ENCODE peak calls at places on chromosome 9, in four cellular contexts. R is astrocyte, K is kidney, H is A549. S is an unnamed sample. For H3K4me1, the result is how much of the 10 kb centered on the place peaks cover.

GRCh38 chr9:5719546-5719945 is 90.6 kb downstream of the RIC1 start:
- DNase-seq in R (peak), K (no peak), H (peak), S (no peak)

GRCh38 chr9:111482656-111483418 is 1.3 kb downstream of the ECPAS start:
- DNase-seq in R (peak), K (peak), H (peak), S (peak)

GRCh38 chr9:86747711-86748110 is 199.6 kb downstream of the GAS1 start:
- DNase-seq in R (no peak), K (no peak), H (no peak), S (no peak)

GRCh38 chr9:123643518-123643917 is 286.4 kb downstream of the DENND1A start:
- DNase-seq in R (no peak), K (no peak), H (no peak), S (no peak)

GRCh38 chr9:121770415-121771273 is 119.2 kb downstream of the DAB2IP start:
- DNase-seq in R (peak), K (peak), H (no peak), S (no peak)

GRCh38 chr9:129318121-129319075 is 140.3 kb upstream of the IER5L start:
- DNase-seq in R (no peak), K (peak), H (no peak), S (no peak)

GRCh38 chr9:82645591-82645990 is 417.4 kb downstream of the RASEF start:
- DNase-seq in R (peak), K (no peak), H (no peak), S (no peak)

GRCh38 chr9:9437641-9438040 is 1175.2 kb downstream of the PTPRD start:
- DNase-seq in R (no peak), K (no peak), H (no peak), S (no peak)

GRCh38 chr9:966936-967335 is 9.5 kb upstream of the DMRT3 start:
- DNase-seq in R (no peak), K (no peak), H (no peak), S (no peak)

GRCh38 chr9:89702401-89702800 is 97.6 kb downstream of the GADD45G start:
- DNase-seq in R (no peak), K (no peak), H (no peak), S (no peak)
- H3K4me1 ChIP-seq in R (under half), K (under half), H (under half), S (under half)

DNA sequence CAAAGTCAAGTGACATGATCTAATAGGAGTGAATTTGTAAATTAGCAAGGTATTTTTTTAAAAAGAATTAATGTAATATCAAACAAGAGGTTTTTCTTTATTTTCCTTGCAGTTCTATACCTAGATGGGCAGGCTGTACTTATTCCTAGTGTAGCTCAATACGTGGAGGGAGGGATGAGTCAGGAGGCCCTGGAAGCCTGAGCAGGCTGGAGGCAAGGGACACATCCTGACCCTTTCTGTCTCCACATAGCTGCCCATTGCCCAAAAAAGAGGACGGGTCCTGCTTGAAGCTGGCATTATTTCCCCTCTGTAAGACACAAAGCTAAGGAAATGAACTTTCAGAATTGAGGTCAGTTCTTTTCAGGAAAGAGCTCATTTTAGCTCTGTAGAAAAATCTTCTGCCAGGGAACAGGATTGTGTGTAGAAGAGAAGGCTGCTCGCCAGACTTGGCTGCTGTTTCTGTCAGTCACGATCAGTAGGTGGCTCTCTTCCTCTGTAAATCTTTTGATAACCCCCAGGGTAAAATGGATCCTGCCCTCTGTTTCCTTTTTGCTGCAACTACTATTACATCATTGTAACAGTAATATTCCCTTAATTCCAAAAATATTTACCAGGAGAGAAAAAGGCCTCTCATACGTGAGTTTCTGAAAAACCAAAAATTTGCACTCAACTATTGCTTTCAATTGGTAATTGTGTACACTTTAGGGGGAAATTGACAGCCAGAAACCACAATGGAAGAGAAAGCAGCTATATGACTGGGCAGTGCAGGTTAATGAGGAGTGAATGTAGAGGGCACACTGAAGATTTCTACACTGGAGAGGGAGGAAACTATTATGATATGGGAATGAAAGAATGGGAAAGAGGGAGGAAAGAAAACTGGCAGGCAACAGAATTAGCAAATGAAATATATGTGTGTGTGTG is 12.3 kb upstream of the IFNW1 start:
- DNase-seq in R (peak), K (no peak), H (peak), S (no peak)
- TF ChIP-seq CTCF in R (peak), K (no peak), H (no peak), S (no peak)

DNA sequence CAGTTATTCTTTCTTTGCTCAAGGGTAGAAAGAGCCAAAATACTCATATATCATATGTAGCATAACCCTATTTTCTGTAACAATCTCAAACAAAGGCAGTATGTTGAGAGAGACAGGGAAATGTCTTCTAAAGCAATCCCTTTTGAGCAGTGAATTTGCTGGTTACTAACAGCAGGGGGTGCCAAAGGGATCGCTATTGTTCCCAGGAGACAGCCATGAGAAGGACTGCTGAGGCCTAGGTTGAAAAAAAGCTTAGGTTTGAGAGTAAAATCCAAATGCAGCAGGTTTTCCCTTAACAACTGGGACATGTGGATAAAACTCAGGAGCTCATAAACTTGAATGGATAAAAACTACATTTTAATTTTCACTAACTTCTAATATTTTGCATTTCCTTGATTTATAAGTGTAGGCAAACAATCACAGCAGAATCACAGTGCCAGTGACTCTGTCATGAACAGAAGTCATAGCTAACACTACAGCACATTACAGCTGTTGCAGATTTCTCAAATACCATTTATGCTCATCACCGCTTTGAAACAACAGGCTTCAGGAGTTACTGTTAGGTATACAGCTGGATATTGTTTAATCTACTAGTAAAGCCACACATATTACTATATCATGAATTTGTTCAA is 148.4 kb downstream of the MAPKAP1 start:
- DNase-seq in R (peak), K (no peak), H (peak), S (peak)
- H3K4me1 ChIP-seq in R (under half), K (under half), H (under half), S (under half)

GRCh38 chr9:95264954-95265615 is 52.4 kb downstream of the FANCC start:
- DNase-seq in R (peak), K (no peak), H (peak), S (no peak)

GRCh38 chr9:95270790-95271189 is 46.7 kb downstream of the FANCC start:
- DNase-seq in R (no peak), K (no peak), H (no peak), S (no peak)

GRCh38 chr9:95266649-95267048 is 50.9 kb downstream of the FANCC start:
- DNase-seq in R (no peak), K (no peak), H (no peak), S (no peak)

GRCh38 chr9:95265960-95266359 is 51.5 kb downstream of the FANCC start:
- DNase-seq in R (no peak), K (no peak), H (no peak), S (no peak)

GRCh38 chr9:95268681-95269080 is 48.8 kb downstream of the FANCC start:
- DNase-seq in R (no peak), K (no peak), H (peak), S (no peak)
- TF ChIP-seq CTCF in R (peak), K (peak), H (peak), S (peak)

DNA sequence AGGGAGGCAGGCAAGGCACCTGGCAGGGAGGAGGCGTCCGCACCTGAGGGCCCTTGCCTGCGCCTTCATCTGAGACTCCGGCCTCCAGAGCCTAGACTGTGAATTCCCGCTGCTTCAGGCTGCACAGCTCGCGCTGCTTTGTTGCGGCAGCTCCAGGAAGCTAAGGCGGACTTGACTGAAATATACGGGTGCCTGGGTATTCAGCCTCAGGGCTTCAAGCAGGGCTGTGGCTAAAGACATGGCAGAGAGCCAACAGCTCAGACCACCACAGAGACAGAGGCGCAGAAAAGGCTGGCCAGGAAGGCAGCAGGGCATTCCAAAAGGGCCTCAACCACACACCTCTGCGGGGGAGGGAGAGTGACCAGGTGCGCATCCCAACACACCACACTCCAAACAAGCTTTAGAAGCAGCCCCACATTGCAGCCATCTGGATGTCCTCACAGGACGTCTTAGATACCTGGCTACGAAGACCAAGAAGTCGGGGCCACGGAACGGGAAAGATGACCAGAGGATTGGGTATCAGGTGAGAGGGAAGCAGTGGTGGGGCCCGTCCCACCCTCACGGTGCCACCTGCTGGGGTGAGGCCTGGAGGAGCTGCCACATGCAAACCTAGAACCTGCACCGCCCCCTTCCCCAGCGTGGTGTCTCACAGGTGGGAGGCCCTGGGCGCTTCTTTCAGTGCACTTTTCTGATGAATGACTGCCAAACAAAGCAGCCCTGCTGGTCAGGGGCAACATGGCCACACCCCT is 1.7 kb upstream of the DPH7 start:
- DNase-seq in R (no peak), K (no peak), H (no peak), S (no peak)
- H3K4me1 ChIP-seq in R (under half), K (under half), H (under half), S (under half)

GRCh38 chr9:131125038-131125287 is 423 bp upstream of the NUP214 start:
- DNase-seq in R (no peak), K (no peak), H (peak), S (no peak)

GRCh38 chr9:131126059-131126426 is 657 bp downstream of the NUP214 start:
- DNase-seq in R (no peak), K (no peak), H (no peak), S (no peak)

GRCh38 chr9:131122158-131122557 is 3.2 kb upstream of the NUP214 start:
- DNase-seq in R (no peak), K (no peak), H (no peak), S (no peak)

GRCh38 chr9:131129183-131129582 is 3.8 kb downstream of the NUP214 start:
- DNase-seq in R (no peak), K (no peak), H (no peak), S (no peak)

GRCh38 chr9:131125288-131126058 is at the start of gene NUP214:
- DNase-seq in R (peak), K (peak), H (peak), S (peak)
- TF ChIP-seq CTCF in R (no peak), K (no peak), H (no peak), S (no peak)

GRCh38 chr9:95017661-95018060 is 291.2 kb downstream of the AOPEP start:
- DNase-seq in R (no peak), K (no peak), H (no peak), S (no peak)

GRCh38 chr9:95018099-95018927 is 291.8 kb downstream of the AOPEP start:
- DNase-seq in R (peak), K (peak), H (peak), S (peak)

GRCh38 chr9:95024097-95024671 is 293.3 kb downstream of the FANCC start:
- DNase-seq in R (no peak), K (peak), H (peak), S (peak)

GRCh38 chr9:95023217-95024003 is 294.1 kb downstream of the FANCC start:
- DNase-seq in R (peak), K (no peak), H (peak), S (peak)

GRCh38 chr9:95021166-95021886 is 294.8 kb downstream of the AOPEP start:
- DNase-seq in R (no peak), K (no peak), H (no peak), S (no peak)
- H3K4me1 ChIP-seq in R (half or more), K (half or more), H (half or more), S (under half)

S was measured in adrenal gland.